ENCODE peak calls at places on chromosomes 11 and 22, in four cellular contexts. P is effector CD8-positive, alpha-beta T cell; I is AG04449; H is left lung. F is an unnamed sample.

GRCh38 chr22:27601195-27601594 is 200.4 kb downstream of the MN1 start:
- DNase-seq in P (no peak), I (no peak), H (no peak), F (no peak)

GRCh38 chr11:44595964-44596381 is 30.5 kb downstream of the CD82 start:
- DNase-seq in P (no peak), I (no peak), H (no peak), F (no peak)

GRCh38 chr11:22192289-22192641 is 620 bp upstream of the ANO5 start:
- DNase-seq in P (no peak), I (no peak), H (no peak), F (no peak)

GRCh38 chr11:124876818-124877630 is 11.8 kb downstream of the ROBO3 start:
- DNase-seq in P (no peak), I (no peak), H (no peak), F (no peak)

GRCh38 chr22:29315286-29316195 is at the start of gene RASL10A:
- DNase-seq in P (no peak), I (no peak), H (peak), F (no peak)

GRCh38 chr11:71372693-71373657 is 75.2 kb downstream of the DHCR7 start:
- DNase-seq in P (no peak), I (no peak), H (no peak), F (no peak)

GRCh38 chr11:115383431-115383830 is 120.8 kb downstream of the CADM1 start:
- DNase-seq in P (no peak), I (no peak), H (no peak), F (no peak)

GRCh38 chr11:297666-298405 is 1.5 kb downstream of the IFITM5 start:
- DNase-seq in P (no peak), I (no peak), H (peak), F (peak)

GRCh38 chr11:116317212-116317611 is 455.6 kb downstream of the BUD13 start:
- DNase-seq in P (no peak), I (no peak), H (no peak), F (no peak)

GRCh38 chr22:45891996-45892621 is 84.9 kb downstream of the WNT7B start:
- DNase-seq in P (no peak), I (no peak), H (peak), F (no peak)

GRCh38 chr11:34696876-34697275 is 76.0 kb downstream of the EHF start:
- DNase-seq in P (no peak), I (no peak), H (no peak), F (no peak)

GRCh38 chr11:8356731-8357504 is 93.2 kb upstream of the LMO1 start:
- DNase-seq in P (no peak), I (no peak), H (no peak), F (no peak)

GRCh38 chr11:60842688-60843605 is 1.0 kb downstream of the CCDC86 start:
- DNase-seq in P (no peak), I (no peak), H (no peak), F (no peak)

GRCh38 chr11:120108154-120108784 is 29.6 kb downstream of the TRIM29 start:
- DNase-seq in P (peak), I (no peak), H (peak), F (no peak)

GRCh38 chr11:120054016-120054752 is 83.7 kb downstream of the TRIM29 start:
- DNase-seq in P (no peak), I (no peak), H (no peak), F (no peak)

GRCh38 chr22:24496661-24497060 is 1.5 kb downstream of the UPB1 start:
- DNase-seq in P (no peak), I (no peak), H (no peak), F (no peak)

GRCh38 chr11:74731301-74732094 is at the start of gene CHRDL2:
- DNase-seq in P (no peak), I (no peak), H (peak), F (no peak)

GRCh38 chr11:76292583-76293188 is 86.4 kb upstream of the WNT11 start:
- DNase-seq in P (no peak), I (no peak), H (no peak), F (no peak)

GRCh38 chr11:33475999-33476398 is 218.8 kb downstream of the HIPK3 start:
- DNase-seq in P (no peak), I (no peak), H (no peak), F (no peak)

GRCh38 chr11:64016512-64016911 is 19.2 kb upstream of the FLRT1 start:
- DNase-seq in P (no peak), I (no peak), H (no peak), F (no peak)

GRCh38 chr11:64207247-64208085 is 945 bp downstream of the FERMT3 start:
- DNase-seq in P (peak), I (no peak), H (peak), F (peak)

GRCh38 chr11:69883292-69884255 is 64.4 kb upstream of the FGF3 start:
- DNase-seq in P (no peak), I (no peak), H (peak), F (peak)

GRCh38 chr22:37240941-37241320 is 3.1 kb downstream of the RAC2 start:
- DNase-seq in P (no peak), I (no peak), H (no peak), F (peak)

GRCh38 chr11:126519653-126520573 is 164.4 kb downstream of the ST3GAL4 start:
- DNase-seq in P (no peak), I (no peak), H (no peak), F (no peak)

GRCh38 chr11:84890706-84891105 is 736.4 kb downstream of the DLG2 start:
- DNase-seq in P (no peak), I (no peak), H (no peak), F (no peak)

GRCh38 chr11:363948-364761 is 5.1 kb upstream of the B4GALNT4 start:
- DNase-seq in P (peak), I (no peak), H (peak), F (peak)

GRCh38 chr22:35661377-35661937 is 13.2 kb downstream of the APOL6 start:
- DNase-seq in P (no peak), I (no peak), H (no peak), F (no peak)

GRCh38 chr22:21718492-21718891 is 17.1 kb downstream of the YPEL1 start:
- DNase-seq in P (no peak), I (no peak), H (no peak), F (no peak)

GRCh38 chr11:2999464-2999998 is 7.4 kb upstream of the NAP1L4 start:
- DNase-seq in P (no peak), I (no peak), H (no peak), F (no peak)

GRCh38 chr11:127677813-127678212 is 677.2 kb upstream of the KIRREL3 start:
- DNase-seq in P (no peak), I (no peak), H (no peak), F (no peak)

F was measured in CD14-positive monocyte.